ENCODE peak calls at places on chromosomes 1 and 21, in six cellular contexts. J, Y, E, Q, C and M are unnamed samples.

GRCh38 chr1:3312894-3313578 is 141.4 kb upstream of the ARHGEF16 start:
- DNase-seq in Y (no peak), C (no peak), J (peak), E (peak), Q (no peak), M (no peak)

GRCh38 chr1:119324198-119324597 is 44.4 kb upstream of the HAO2 start:
- DNase-seq in C (no peak), Y (no peak), Q (no peak), J (no peak), E (no peak), M (no peak)

GRCh38 chr1:232628335-232629214 is 1.4 kb downstream of the SIPA1L2 start:
- DNase-seq in Y (no peak), J (no peak), C (no peak), E (no peak), Q (no peak), M (no peak)

GRCh38 chr1:218816999-218817398 is 356.7 kb upstream of the LYPLAL1 start:
- DNase-seq in J (no peak), Y (no peak), E (no peak), Q (no peak), C (no peak), M (no peak)

GRCh38 chr1:31699341-31699891 is 4.4 kb downstream of the COL16A1 start:
- DNase-seq in C (no peak), Q (no peak), J (no peak), E (no peak), Y (no peak), M (no peak)

GRCh38 chr1:25619101-25619890 is 2.7 kb downstream of the MAN1C1 start:
- DNase-seq in Q (no peak), E (peak), C (no peak), Y (no peak), J (no peak), M (no peak)

GRCh38 chr1:110565565-110565964 is 40.6 kb downstream of the KCNA2 start:
- DNase-seq in E (no peak), J (no peak), Y (no peak), C (no peak), Q (no peak), M (no peak)

GRCh38 chr1:189609206-189609605 is 868.5 kb downstream of the BRINP3 start:
- DNase-seq in Y (no peak), J (no peak), C (no peak), E (no peak), Q (no peak), M (no peak)

GRCh38 chr1:219639843-219640606 is 27.1 kb upstream of the ZC3H11B start:
- DNase-seq in Q (no peak), C (no peak), J (no peak), Y (no peak), E (no peak), M (no peak)

GRCh38 chr1:231927431-231927830 is 300.8 kb downstream of the DISC1 start:
- DNase-seq in Y (no peak), Q (no peak), C (no peak), E (peak), J (no peak), M (no peak)

GRCh38 chr1:214933375-214933774 is 149.2 kb upstream of the KCNK2 start:
- DNase-seq in E (no peak), J (no peak), Q (no peak), C (no peak), Y (no peak), M (no peak)

GRCh38 chr1:155166373-155167165 is 6.5 kb downstream of the KRTCAP2 start:
- DNase-seq in Q (no peak), Y (no peak), E (peak), C (no peak), J (no peak), M (no peak)

GRCh38 chr21:17340081-17340480 is 172.8 kb upstream of the CXADR start:
- DNase-seq in E (no peak), J (no peak), Q (no peak), C (no peak), Y (no peak), M (no peak)